ENCODE peak calls at places on chromosome 15, in five cellular contexts. E, X, Y, Z and O are unnamed samples.

GRCh38 chr15:77624868-77625267 is 7.8 kb downstream of the LINGO1 start:
- DNase-seq in E (no peak), X (no peak), Y (no peak), Z (peak; percentile 52), O (no peak)

GRCh38 chr15:67777773-67778172 is 47.5 kb upstream of the SKOR1 start:
- DNase-seq in E (peak; percentile 16), X (no peak), Y (no peak), Z (no peak), O (no peak)

GRCh38 chr15:45037936-45038335 is 14.9 kb downstream of the SORD start:
- DNase-seq in E (no peak), X (no peak), Y (no peak), Z (no peak), O (no peak)

GRCh38 chr15:32855942-32856341 is 138.1 kb downstream of the GREM1 start:
- DNase-seq in E (peak; percentile 99), X (no peak), Y (no peak), Z (no peak), O (no peak)

GRCh38 chr15:59327942-59328341 is 44.7 kb downstream of the MYO1E start:
- DNase-seq in E (no peak), X (no peak), Y (no peak), Z (no peak), O (no peak)

GRCh38 chr15:45705510-45706473 is 71.0 kb downstream of the SQOR start:
- DNase-seq in E (peak; percentile 89), X (peak; percentile 91), Y (peak; percentile 82), Z (peak; percentile 82), O (peak; percentile 87)

GRCh38 chr15:99721104-99721778 is 12.0 kb downstream of the LYSMD4 start:
- DNase-seq in E (no peak), X (no peak), Y (no peak), Z (no peak), O (no peak)

GRCh38 chr15:85642693-85643058 is 152.0 kb downstream of the KLHL25 start:
- DNase-seq in E (peak; percentile 77), X (no peak), Y (no peak), Z (no peak), O (peak; percentile 36)

GRCh38 chr15:97968380-97968779 is 7.9 kb downstream of the ARRDC4 start:
- DNase-seq in E (peak; percentile 82), X (no peak), Y (no peak), Z (no peak), O (no peak)

GRCh38 chr15:68290715-68291114 is 13.2 kb downstream of the FEM1B start:
- DNase-seq in E (no peak), X (no peak), Y (no peak), Z (no peak), O (no peak)

GRCh38 chr15:87661481-87661880 is 595.1 kb downstream of the NTRK3 start:
- DNase-seq in E (no peak), X (no peak), Y (no peak), Z (no peak), O (no peak)

GRCh38 chr15:31236184-31237041 is 90.2 kb upstream of the KLF13 start:
- DNase-seq in E (peak; percentile 98), X (no peak), Y (no peak), Z (peak; percentile 86), O (peak; percentile 60)

GRCh38 chr15:85120351-85121113 is 138.9 kb downstream of the PDE8A start:
- DNase-seq in E (no peak), X (no peak), Y (no peak), Z (no peak), O (no peak)

GRCh38 chr15:39083213-39083612 is 497.7 kb upstream of the THBS1 start:
- DNase-seq in E (no peak), X (no peak), Y (no peak), Z (no peak), O (no peak)

GRCh38 chr15:89167267-89168176 is 53.9 kb downstream of the RLBP1 start:
- DNase-seq in E (peak; percentile 32), X (no peak), Y (no peak), Z (no peak), O (no peak)

GRCh38 chr15:22944651-22945050 is 35.5 kb downstream of the CYFIP1 start:
- DNase-seq in E (no peak), X (no peak), Y (no peak), Z (no peak), O (peak; percentile 86)

GRCh38 chr15:66803182-66803729 is 101.2 kb downstream of the SMAD6 start:
- DNase-seq in E (peak; percentile 98), X (peak; percentile 81), Y (peak; percentile 71), Z (peak; percentile 71), O (peak; percentile 86)

GRCh38 chr15:64324513-64324912 is 31.5 kb downstream of the CSNK1G1 start:
- DNase-seq in E (no peak), X (no peak), Y (no peak), Z (no peak), O (no peak)

GRCh38 chr15:25805006-25805405 is 58.1 kb downstream of the ATP10A start:
- DNase-seq in E (no peak), X (no peak), Y (no peak), Z (no peak), O (no peak)

GRCh38 chr15:94186770-94187331 is 44.5 kb upstream of the MCTP2 start:
- DNase-seq in E (no peak), X (no peak), Y (no peak), Z (no peak), O (no peak)

GRCh38 chr15:58932791-58933310 is 628 bp downstream of the SLTM start:
- DNase-seq in E (peak; percentile 18), X (no peak), Y (no peak), Z (peak; percentile 77), O (no peak)

GRCh38 chr15:48721061-48721810 is 75.7 kb upstream of the FBN1 start:
- DNase-seq in E (peak; percentile 58), X (no peak), Y (no peak), Z (no peak), O (no peak)

GRCh38 chr15:89107984-89108383 is 19.7 kb downstream of the ABHD2 start:
- DNase-seq in E (no peak), X (no peak), Y (no peak), Z (no peak), O (no peak)

GRCh38 chr15:28184166-28184565 is 85.1 kb upstream of the OCA2 start:
- DNase-seq in E (peak; percentile 17), X (no peak), Y (no peak), Z (no peak), O (no peak)

GRCh38 chr15:75578206-75578947 is 738 bp downstream of the PTPN9 start:
- DNase-seq in E (peak; percentile 22), X (peak; percentile 70), Y (peak; percentile 27), Z (peak; percentile 75), O (peak; percentile 50)

GRCh38 chr15:30671309-30671708 is 45.4 kb downstream of the ARHGAP11B start:
- DNase-seq in E (no peak), X (no peak), Y (no peak), Z (no peak), O (no peak)

GRCh38 chr15:23422099-23422945 is 24.7 kb downstream of the GOLGA6L2 start:
- DNase-seq in E (no peak), X (no peak), Y (no peak), Z (no peak), O (no peak)

GRCh38 chr15:70947369-70948335 is 55.0 kb downstream of the LRRC49 start:
- DNase-seq in E (no peak), X (no peak), Y (no peak), Z (no peak), O (no peak)

DNA sequence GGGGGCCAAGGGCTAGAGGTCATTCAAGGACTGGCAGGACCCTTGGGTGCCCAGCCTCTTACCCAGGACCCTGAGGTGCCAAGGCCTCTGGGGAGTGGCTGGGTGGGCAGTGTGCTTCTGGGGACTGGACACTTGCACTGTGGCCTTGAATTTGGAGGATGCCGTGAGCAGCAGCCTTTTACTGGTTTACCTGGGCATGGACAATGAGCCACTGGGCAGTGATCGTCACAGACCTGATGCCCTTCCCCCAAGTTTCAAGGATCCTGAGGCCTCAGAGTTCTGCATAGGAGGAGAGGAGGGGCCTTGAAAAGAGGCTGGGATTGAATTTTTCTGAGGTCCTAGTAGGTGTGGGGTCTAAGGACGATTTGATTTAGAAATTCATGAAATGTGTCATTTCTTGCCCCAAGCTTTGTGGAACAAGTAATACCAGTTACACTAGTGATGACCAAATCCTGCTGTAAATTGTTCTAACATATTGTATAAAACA is 146.1 kb upstream of the TPM1 start:
- DNase-seq in E (no peak), X (no peak), Y (no peak), Z (no peak), O (no peak)
- H3K9ac ChIP-seq in E (no peak overlapping the region), X (no peak overlapping the region), Y (no peak overlapping the region), Z (peak overlapping the region; percentile 91), O (no peak overlapping the region)

GRCh38 chr15:60372756-60373155 is 25.0 kb downstream of the ANXA2 start:
- DNase-seq in E (no peak), X (no peak), Y (no peak), Z (no peak), O (no peak)

GRCh38 chr15:60370804-60371700 is 26.7 kb downstream of the ANXA2 start:
- DNase-seq in E (peak; percentile 97), X (no peak), Y (no peak), Z (no peak), O (peak; percentile 79)

GRCh38 chr15:60373745-60374144 is 24.0 kb downstream of the ANXA2 start:
- DNase-seq in E (no peak), X (no peak), Y (no peak), Z (no peak), O (no peak)

GRCh38 chr15:60373327-60373726 is 24.5 kb downstream of the ANXA2 start:
- DNase-seq in E (no peak), X (no peak), Y (no peak), Z (no peak), O (no peak)

DNA sequence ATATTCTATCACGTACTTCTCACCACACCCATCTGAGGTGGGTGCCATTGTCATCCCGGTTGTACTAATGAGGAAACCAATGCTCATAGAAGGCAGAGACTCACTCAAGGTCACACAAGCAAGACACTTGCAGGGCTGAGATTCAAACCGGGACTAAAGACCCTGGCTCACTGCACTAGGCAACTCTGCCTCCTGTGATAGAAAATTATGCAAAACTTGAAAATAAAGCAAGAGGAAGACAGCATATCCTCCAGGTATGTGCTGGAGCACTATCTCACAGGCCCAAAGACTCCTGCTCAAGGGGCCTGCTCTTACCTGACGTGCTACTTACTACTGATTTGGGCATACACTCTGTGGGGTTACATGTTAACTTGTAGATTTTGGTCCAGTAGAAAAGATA is 25.6 kb downstream of the ANXA2 start:
- DNase-seq in E (no peak), X (no peak), Y (no peak), Z (no peak), O (no peak)
- H3K4me3 ChIP-seq in E (no peak overlapping the region), X (no peak overlapping the region), Y (no peak overlapping the region), Z (no peak overlapping the region), O (no peak overlapping the region)

GRCh38 chr15:40942337-40942854 is 10.9 kb upstream of the CHAC1 start:
- DNase-seq in E (no peak), X (no peak), Y (no peak), Z (no peak), O (no peak)
- H3K27ac ChIP-seq in E (peak overlapping the region; percentile 78), X (no peak overlapping the region), Y (no peak overlapping the region), Z (peak overlapping the region; percentile 32), O (peak overlapping the region; percentile 77)

GRCh38 chr15:36605626-36606263 is 26.3 kb downstream of the CDIN1 start:
- DNase-seq in E (no peak), X (no peak), Y (no peak), Z (no peak), O (no peak)

GRCh38 chr15:36598529-36599177 is 19.2 kb downstream of the CDIN1 start:
- DNase-seq in E (peak; percentile 66), X (no peak), Y (no peak), Z (no peak), O (no peak)

GRCh38 chr15:36601952-36602351 is 22.5 kb downstream of the CDIN1 start:
- DNase-seq in E (no peak), X (no peak), Y (no peak), Z (no peak), O (no peak)

GRCh38 chr15:36599824-36600365 is 20.5 kb downstream of the CDIN1 start:
- DNase-seq in E (no peak), X (no peak), Y (no peak), Z (no peak), O (no peak)

GRCh38 chr15:36601497-36601932 is 22.1 kb downstream of the CDIN1 start:
- DNase-seq in E (peak; percentile 85), X (no peak), Y (no peak), Z (no peak), O (no peak)
- H3K9ac ChIP-seq in E (no peak overlapping the region), X (no peak overlapping the region), Y (no peak overlapping the region), Z (peak overlapping the region; percentile 42), O (no peak overlapping the region)